ENCODE peak calls at places on chromosomes 5 and 9, in four cellular contexts. O, E, F and L are unnamed samples.

GRCh38 chr9:137295313-137296213 is 6.5 kb downstream of the NRARP start:
- DNase-seq in F (no peak), O (no peak), E (no peak), L (peak)

GRCh38 chr9:74281674-74282073 is 215.5 kb upstream of the RORB start:
- DNase-seq in F (no peak), O (no peak), E (no peak), L (peak)

GRCh38 chr9:76704601-76705204 is 59.5 kb upstream of the PCA3 start:
- DNase-seq in F (peak), E (peak), O (no peak), L (peak)

GRCh38 chr9:110926828-110927227 is 111.4 kb downstream of the LPAR1 start:
- DNase-seq in E (no peak), O (no peak), F (no peak), L (no peak)

GRCh38 chr9:128771745-128772519 is at the start of gene ZER1:
- DNase-seq in F (peak), O (peak), E (peak), L (peak)

GRCh38 chr9:127561491-127562270 is 50.4 kb upstream of the STXBP1 start:
- DNase-seq in O (peak), E (peak), F (peak), L (peak)

GRCh38 chr5:28603869-28604268 is 1565.5 kb upstream of the CDH9 start:
- DNase-seq in F (no peak), O (no peak), E (peak), L (peak)

GRCh38 chr5:30390095-30390494 is 803.4 kb upstream of the CDH6 start:
- DNase-seq in E (no peak), O (no peak), F (no peak), L (no peak)

GRCh38 chr5:102792705-102793104 is 37.6 kb downstream of the PAM start:
- DNase-seq in E (peak), O (no peak), F (peak), L (peak)

GRCh38 chr5:93681432-93681831 is 60.0 kb downstream of the POU5F2 start:
- DNase-seq in O (no peak), F (no peak), E (no peak), L (peak)

GRCh38 chr5:139903805-139904565 is 108.4 kb downstream of the PSD2 start:
- DNase-seq in O (no peak), E (no peak), F (no peak), L (no peak)

GRCh38 chr5:7850241-7850532 is 746 bp downstream of the CFAP90 start:
- DNase-seq in F (no peak), O (no peak), E (no peak), L (no peak)

GRCh38 chr9:86921141-86921868 is 26.0 kb downstream of the GAS1 start:
- DNase-seq in O (no peak), E (no peak), F (peak), L (no peak)

GRCh38 chr5:78964889-78965288 is 20.2 kb downstream of the ARSB start:
- DNase-seq in O (no peak), F (peak), E (peak), L (peak)

GRCh38 chr5:10366310-10367297 is 13.1 kb downstream of the MARCHF6 start:
- DNase-seq in F (peak), O (no peak), E (no peak), L (no peak)

GRCh38 chr5:89028579-89029272 is 145.7 kb upstream of the MEF2C start:
- DNase-seq in E (peak), O (no peak), F (no peak), L (peak)

GRCh38 chr5:102858808-102859207 is 103.7 kb downstream of the PAM start:
- DNase-seq in E (peak), O (no peak), F (peak), L (peak)